ENCODE peak calls at places on chromosome 20, in eight cellular contexts. D is A549, V is ovary, L is suprapubic skin, R is sigmoid colon, F is transverse colon, U is K562, C is esophagus muscularis mucosa. Q is an unnamed sample.

GRCh38 chr20:58619847-58620431 is 31.1 kb upstream of the STX16 start:
- DNase-seq in D (no peak), V (no peak), L (no peak), R (no peak), F (no peak), U (no peak), C (no peak), Q (no peak)

GRCh38 chr20:33291830-33292355 is 8.9 kb downstream of the BPIFB1 start:
- DNase-seq in D (peak), V (no peak), L (no peak), R (no peak), F (peak), U (peak), C (no peak), Q (peak)

GRCh38 chr20:24911461-24911860 is 37.6 kb upstream of the CST7 start:
- DNase-seq in D (no peak), V (no peak), L (no peak), R (no peak), F (no peak), U (no peak), C (no peak), Q (no peak)

GRCh38 chr20:23083553-23084220 is 2.4 kb downstream of the CD93 start:
- DNase-seq in D (no peak), V (no peak), L (no peak), R (no peak), F (no peak), U (no peak), C (no peak), Q (no peak)

GRCh38 chr20:45835230-45836224 is 1.9 kb downstream of the SNX21 start:
- DNase-seq in D (no peak), V (no peak), L (peak), R (peak), F (peak), U (peak), C (no peak), Q (no peak)

GRCh38 chr20:4457566-4458543 is 263.9 kb upstream of the PRND start:
- DNase-seq in D (no peak), V (no peak), L (no peak), R (no peak), F (no peak), U (no peak), C (peak), Q (no peak)

GRCh38 chr20:39961667-39962066 is 727.4 kb downstream of the MAFB start:
- DNase-seq in D (no peak), V (no peak), L (no peak), R (no peak), F (no peak), U (no peak), C (no peak), Q (no peak)

GRCh38 chr20:20827992-20828597 is 115.7 kb upstream of the RALGAPA2 start:
- DNase-seq in D (no peak), V (no peak), L (no peak), R (no peak), F (no peak), U (no peak), C (no peak), Q (no peak)

GRCh38 chr20:50169329-50169823 is 15.9 kb upstream of the PEDS1 start:
- DNase-seq in D (peak), V (peak), L (peak), R (peak), F (peak), U (peak), C (peak), Q (peak)

GRCh38 chr20:49584418-49585382 is 16.8 kb upstream of the PTGIS start:
- DNase-seq in D (no peak), V (no peak), L (no peak), R (no peak), F (peak), U (no peak), C (no peak), Q (no peak)

GRCh38 chr20:41172296-41173140 is 35.2 kb downstream of the PLCG1 start:
- DNase-seq in D (no peak), V (peak), L (peak), R (peak), F (peak), U (no peak), C (no peak), Q (no peak)

GRCh38 chr20:20017852-20018245 is 687 bp downstream of the NAA20 start:
- DNase-seq in D (peak), V (no peak), L (no peak), R (no peak), F (no peak), U (no peak), C (no peak), Q (no peak)

GRCh38 chr20:34516874-34517542 is 786 bp downstream of the DYNLRB1 start:
- DNase-seq in D (no peak), V (no peak), L (no peak), R (no peak), F (peak), U (no peak), C (no peak), Q (peak)

GRCh38 chr20:17992224-17992637 is 23.4 kb downstream of the MGME1 start:
- DNase-seq in D (no peak), V (no peak), L (no peak), R (no peak), F (no peak), U (no peak), C (no peak), Q (no peak)

GRCh38 chr20:22805219-22805618 is 220.8 kb upstream of the FOXA2 start:
- DNase-seq in D (peak), V (no peak), L (no peak), R (no peak), F (no peak), U (no peak), C (no peak), Q (no peak)

GRCh38 chr20:21508230-21509078 is 5.4 kb downstream of the NKX2-2 start:
- DNase-seq in D (no peak), V (no peak), L (no peak), R (no peak), F (no peak), U (no peak), C (no peak), Q (peak)

GRCh38 chr20:33433465-33433864 is 10.1 kb downstream of the SNTA1 start:
- DNase-seq in D (no peak), V (no peak), L (no peak), R (peak), F (no peak), U (no peak), C (no peak), Q (no peak)

GRCh38 chr20:3045042-3045815 is 623 bp upstream of the MRPS26 start:
- DNase-seq in D (peak), V (no peak), L (peak), R (peak), F (peak), U (no peak), C (peak), Q (peak)

GRCh38 chr20:4920131-4920530 is 81.2 kb downstream of the SLC23A2 start:
- DNase-seq in D (no peak), V (no peak), L (no peak), R (no peak), F (no peak), U (no peak), C (no peak), Q (no peak)

GRCh38 chr20:25065625-25066338 is 7.8 kb upstream of the ACSS1 start:
- DNase-seq in D (peak), V (peak), L (no peak), R (peak), F (peak), U (peak), C (no peak), Q (peak)

GRCh38 chr20:3973705-3974104 is 41.7 kb downstream of the RNF24 start:
- DNase-seq in D (no peak), V (no peak), L (no peak), R (no peak), F (no peak), U (no peak), C (no peak), Q (no peak)

DNA sequence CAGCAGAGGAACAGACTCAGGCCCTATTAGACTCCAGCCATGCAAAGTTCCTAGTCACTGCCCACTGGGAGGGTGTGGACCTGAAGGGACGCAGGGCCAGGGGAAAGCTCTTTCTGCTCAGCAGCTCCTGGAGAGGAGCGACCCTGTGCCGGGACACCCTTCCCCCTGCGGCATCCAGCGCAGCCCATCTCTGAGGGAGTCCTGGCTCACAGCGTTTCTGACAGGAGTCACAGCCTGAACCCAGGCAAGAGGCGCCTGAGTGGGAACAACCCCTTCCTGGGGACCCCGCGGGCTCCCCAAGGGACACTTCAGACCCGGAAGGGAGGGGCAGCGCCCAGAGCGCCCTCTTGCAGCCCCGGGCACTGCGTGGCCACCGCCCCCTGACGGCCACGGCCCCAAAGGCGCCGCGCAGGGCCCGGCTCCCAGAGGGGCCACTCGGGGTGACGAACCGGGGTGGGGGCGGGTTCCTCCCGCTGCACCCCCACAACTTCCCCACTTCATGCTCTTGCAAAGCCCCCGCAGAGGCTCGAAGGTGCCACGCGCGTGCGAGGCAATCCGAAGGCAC is 853 bp downstream of the UCKL1 start:
- DNase-seq in D (no peak), V (no peak), L (no peak), R (no peak), F (peak), U (peak), C (no peak), Q (peak)
- TF ChIP-seq CTCF in D (peak), V (peak), L (no peak), R (no peak), F (peak), U (peak), C (peak), Q (peak)

DNA sequence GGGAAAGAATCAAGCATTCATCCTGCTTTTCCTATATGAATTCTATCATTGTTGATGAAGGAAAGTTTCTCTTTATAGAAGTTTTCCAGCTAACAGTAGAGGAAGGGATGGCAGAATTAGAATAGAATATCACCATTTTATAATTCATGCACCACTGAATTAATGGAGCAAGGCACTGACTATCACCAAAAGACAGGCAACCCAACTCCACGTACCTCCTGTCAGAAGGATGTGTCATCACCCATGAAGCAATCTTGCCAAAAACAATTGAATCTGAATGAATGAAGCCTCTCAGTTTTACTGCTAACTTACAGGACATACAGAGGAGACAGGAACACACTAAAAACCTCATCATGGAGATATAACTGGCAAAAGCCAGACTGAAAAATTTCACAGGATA is 122.4 kb downstream of the NFATC2 start:
- DNase-seq in D (no peak), V (no peak), L (no peak), R (no peak), F (no peak), U (no peak), C (no peak), Q (no peak)
- TF ChIP-seq EP300 in D (no peak), V (no peak), L (no peak), R (no peak), F (no peak), U (no peak), C (no peak), Q (no peak)

DNA sequence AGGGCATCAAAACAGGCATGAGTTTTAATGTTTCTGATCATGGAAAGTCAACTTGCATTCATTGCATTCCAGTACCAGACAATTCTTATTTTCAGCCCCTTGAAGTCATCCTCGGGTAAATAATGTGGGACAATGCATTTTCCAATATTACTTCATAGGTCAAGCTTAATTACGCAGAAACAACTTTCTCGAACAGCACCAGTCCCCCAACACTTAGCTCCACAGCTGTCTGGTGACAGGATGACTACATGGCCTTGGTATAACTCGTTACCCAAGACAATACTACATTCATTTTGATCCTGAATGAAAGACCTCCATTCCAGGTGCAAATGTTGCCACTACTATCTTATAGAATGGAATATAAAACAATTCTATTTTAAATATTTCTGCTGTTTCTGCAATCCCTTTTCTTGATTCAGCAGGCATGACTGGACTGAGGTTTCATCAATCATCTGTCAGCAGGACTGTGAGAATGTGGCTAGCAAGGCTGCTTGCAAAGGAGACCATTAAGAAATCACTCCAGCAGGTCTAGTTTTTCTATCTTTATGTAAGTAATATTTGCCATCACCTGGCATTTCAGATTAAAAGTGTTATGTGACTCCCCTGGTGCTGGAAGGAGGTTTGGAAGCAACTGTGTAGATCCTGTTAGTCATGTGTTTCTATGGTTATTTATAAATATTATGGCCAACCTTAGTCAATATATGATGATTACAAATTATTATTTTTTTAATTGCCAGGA is 148.0 kb downstream of the HAO1 start:
- DNase-seq in D (no peak), V (no peak), L (no peak), R (no peak), F (no peak), U (no peak), C (no peak), Q (no peak)
- TF ChIP-seq CTCF in D (no peak), V (no peak), L (no peak), R (no peak), F (no peak), U (no peak), C (no peak), Q (no peak)

DNA sequence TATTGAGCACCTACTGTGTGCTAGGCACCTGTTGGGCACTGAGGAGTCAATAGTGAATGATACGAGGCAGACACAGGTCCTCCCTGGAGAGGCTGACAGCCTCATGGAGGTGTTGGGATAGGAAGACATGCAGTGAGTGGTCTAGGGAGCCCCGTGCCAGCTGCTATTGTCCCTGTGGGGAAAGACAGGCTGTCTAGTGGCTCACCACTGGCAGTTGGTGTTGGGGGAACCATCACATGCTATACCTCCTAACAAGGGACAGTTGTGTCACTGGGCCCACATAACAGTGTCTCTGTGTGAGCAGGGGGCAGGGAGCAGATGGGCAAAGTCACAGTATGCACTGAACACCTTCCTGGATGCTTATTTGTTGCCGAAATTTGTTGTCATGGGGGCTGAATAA is 45.9 kb upstream of the CTNNBL1 start:
- DNase-seq in D (no peak), V (no peak), L (no peak), R (no peak), F (no peak), U (no peak), C (no peak), Q (no peak)
- TF ChIP-seq EP300 in D (no peak), V (no peak), L (no peak), R (no peak), F (no peak), U (no peak), C (no peak), Q (no peak)

DNA sequence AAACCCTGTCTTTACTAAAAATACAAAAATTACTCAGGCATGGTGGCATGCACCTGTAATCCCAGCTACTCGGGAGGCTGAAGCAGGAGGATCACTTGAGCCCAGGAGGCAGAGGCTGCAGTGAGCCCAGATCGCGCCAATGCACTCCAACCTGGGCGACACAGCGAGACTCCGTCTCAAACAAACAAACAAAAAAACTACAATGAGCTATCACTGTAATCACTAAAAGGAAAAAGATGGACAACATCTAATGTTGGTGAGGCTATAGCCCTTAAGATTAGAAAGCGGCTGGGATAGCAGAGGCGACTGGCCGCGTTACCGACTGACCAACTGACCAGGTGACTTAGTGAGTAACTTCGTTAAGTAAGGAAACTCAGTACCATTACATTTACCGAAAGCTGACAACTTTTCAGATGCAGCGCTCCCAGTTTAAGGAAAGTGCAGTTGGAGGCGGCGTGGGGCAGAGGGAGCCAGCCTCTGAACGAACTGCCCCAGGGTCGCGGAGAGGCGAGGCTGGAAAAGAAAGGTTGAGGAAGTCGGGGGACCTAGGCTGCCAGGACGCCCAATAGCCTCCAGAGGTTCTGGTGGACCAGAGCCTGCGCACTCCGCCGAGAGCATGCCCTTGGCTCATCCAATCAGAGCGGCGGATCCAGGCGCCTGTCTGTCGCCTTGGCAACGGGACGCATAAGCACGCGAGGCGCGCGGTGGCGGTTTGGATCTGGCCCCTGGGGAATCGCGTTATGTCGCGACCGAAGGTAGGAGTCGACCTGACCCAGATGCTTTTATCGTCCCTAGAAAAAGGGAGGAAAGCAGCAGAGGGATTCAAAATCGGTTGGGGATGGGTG is 8.9 kb downstream of the TTLL9 start:
- DNase-seq in D (peak), V (peak), L (peak), R (peak), F (peak), U (peak), C (peak), Q (peak)
- TF ChIP-seq CTCF in D (no peak), V (no peak), L (no peak), R (no peak), F (no peak), U (no peak), C (no peak), Q (no peak)

DNA sequence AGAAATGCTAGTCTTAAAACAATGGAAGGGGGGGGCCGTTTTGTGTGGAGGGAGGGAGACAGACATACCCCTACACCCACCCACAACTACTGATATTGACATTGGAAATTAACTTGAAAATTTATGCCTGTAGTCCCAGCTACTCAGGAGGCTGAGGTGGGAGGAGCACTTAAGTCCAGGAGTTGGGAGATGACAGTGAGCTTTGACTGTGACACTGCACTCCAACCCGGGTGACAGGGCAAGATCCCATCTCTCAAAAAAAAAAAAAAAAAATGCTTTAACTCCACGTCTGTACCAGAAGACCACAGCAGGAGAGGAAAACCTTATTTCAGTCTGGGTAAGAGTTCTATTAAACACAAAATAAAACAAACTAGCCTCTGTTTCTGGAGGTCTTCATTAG is 2.2 kb downstream of the TBC1D20 start:
- DNase-seq in D (no peak), V (no peak), L (no peak), R (no peak), F (no peak), U (no peak), C (no peak), Q (no peak)
- TF ChIP-seq EP300 in D (no peak), V (no peak), L (no peak), R (no peak), F (no peak), U (no peak), C (no peak), Q (no peak)

GRCh38 chr20:60204601-60205000 is 246.4 kb downstream of the CDH26 start:
- DNase-seq in D (no peak), V (no peak), L (no peak), R (no peak), F (no peak), U (no peak), C (peak), Q (no peak)

GRCh38 chr20:60203451-60203850 is 245.2 kb downstream of the CDH26 start:
- DNase-seq in D (no peak), V (no peak), L (no peak), R (no peak), F (no peak), U (no peak), C (peak), Q (no peak)

GRCh38 chr20:60209048-60209447 is 250.8 kb downstream of the CDH26 start:
- DNase-seq in D (no peak), V (no peak), L (no peak), R (no peak), F (no peak), U (no peak), C (peak), Q (no peak)

GRCh38 chr20:60202046-60202445 is 243.8 kb downstream of the CDH26 start:
- DNase-seq in D (no peak), V (no peak), L (no peak), R (no peak), F (no peak), U (no peak), C (peak), Q (no peak)

DNA sequence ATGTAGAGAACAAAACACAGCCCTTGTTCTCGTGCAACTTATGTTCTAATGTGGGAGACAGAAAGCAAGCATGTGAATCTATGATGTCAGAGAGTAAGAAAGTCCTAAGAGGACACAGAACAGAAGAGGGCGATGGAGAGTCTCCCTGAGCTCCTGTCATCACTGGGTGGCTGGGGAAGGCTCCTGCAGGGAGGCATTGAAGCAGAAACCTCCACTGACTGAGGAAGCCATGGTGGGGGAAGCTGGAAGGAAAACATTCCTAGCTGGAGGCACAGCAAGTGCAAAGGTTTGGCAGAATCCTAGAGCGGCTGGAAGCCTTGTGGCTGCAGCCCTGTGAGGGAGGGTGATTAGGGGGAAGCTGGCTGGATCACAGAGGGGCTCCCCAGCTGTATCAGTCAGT is 248.0 kb downstream of the CDH26 start:
- DNase-seq in D (peak), V (no peak), L (no peak), R (no peak), F (no peak), U (no peak), C (peak), Q (peak)
- TF ChIP-seq CTCF in D (peak), V (no peak), L (no peak), R (no peak), F (peak), U (no peak), C (no peak), Q (no peak)

Q was measured in SK-N-SH.